ENCODE peak calls at places on chromosomes 16 and 17, in six cellular contexts. K, J, Q, M, P and B are unnamed samples.

GRCh38 chr17:81419333-81419885 is 24.2 kb downstream of the BAHCC1 start:
- DNase-seq in Q (peak), J (peak), K (no peak), P (peak), M (peak), B (peak)

GRCh38 chr16:73847090-73847489 is 449.5 kb upstream of the PSMD7 start:
- DNase-seq in K (peak), P (no peak), M (no peak), J (no peak), Q (no peak), B (no peak)

GRCh38 chr17:48636177-48637018 is 10.2 kb upstream of the HOXB9 start:
- DNase-seq in J (peak), P (peak), M (peak), Q (peak), K (peak), B (no peak)

GRCh38 chr17:44589316-44590071 is 32.2 kb downstream of the FZD2 start:
- DNase-seq in J (no peak), M (peak), P (no peak), Q (no peak), K (no peak), B (no peak)

GRCh38 chr17:44906987-44907681 is 7.9 kb upstream of the EFTUD2 start:
- DNase-seq in Q (no peak), J (no peak), M (no peak), K (no peak), P (peak), B (peak)

GRCh38 chr17:60573139-60573975 is 26.6 kb upstream of the PPM1D start:
- DNase-seq in K (peak), M (peak), Q (peak), P (no peak), J (no peak), B (no peak)

GRCh38 chr17:8463089-8463488 is 27.4 kb downstream of the NDEL1 start:
- DNase-seq in P (no peak), Q (no peak), M (no peak), K (no peak), J (no peak), B (peak)

GRCh38 chr16:66935319-66936011 is at the start of gene CES2:
- DNase-seq in K (peak), P (peak), Q (peak), M (peak), J (peak), B (no peak)

GRCh38 chr16:74107795-74108610 is 188.6 kb upstream of the PSMD7 start:
- DNase-seq in Q (peak), J (peak), M (peak), K (peak), P (peak), B (no peak)

GRCh38 chr17:74118504-74118903 is 85.0 kb upstream of the RPL38 start:
- DNase-seq in M (no peak), J (no peak), Q (no peak), P (no peak), K (peak), B (no peak)

GRCh38 chr17:39740357-39741111 is 2.8 kb downstream of the GRB7 start:
- DNase-seq in Q (peak), M (peak), K (peak), J (no peak), P (peak), B (no peak)

GRCh38 chr17:16442141-16442540 is 26.8 kb downstream of the TRPV2 start:
- DNase-seq in J (no peak), M (peak), P (no peak), K (peak), Q (no peak), B (no peak)

GRCh38 chr17:17515921-17516295 is 19.7 kb upstream of the RASD1 start:
- DNase-seq in M (peak), K (no peak), P (no peak), Q (no peak), J (peak), B (no peak)

GRCh38 chr17:80885922-80886582 is 105.6 kb upstream of the CHMP6 start:
- DNase-seq in P (no peak), K (no peak), Q (no peak), M (no peak), J (no peak), B (no peak)

GRCh38 chr17:80948091-80948960 is 43.3 kb upstream of the CHMP6 start:
- DNase-seq in M (no peak), Q (no peak), J (peak), P (no peak), K (no peak), B (no peak)

GRCh38 chr16:27879601-27880247 is 183.8 kb downstream of the GSG1L start:
- DNase-seq in K (no peak), M (no peak), J (no peak), Q (no peak), P (no peak), B (no peak)

GRCh38 chr17:927611-928461 is 51.7 kb downstream of the NXN start:
- DNase-seq in M (peak), J (no peak), P (peak), K (no peak), Q (peak), B (peak)

GRCh38 chr17:15006421-15006820 is 258.7 kb downstream of the PMP22 start:
- DNase-seq in P (no peak), K (no peak), M (no peak), J (no peak), Q (no peak), B (no peak)

GRCh38 chr16:4713663-4714501 is 20.2 kb downstream of the ANKS3 start:
- DNase-seq in J (no peak), Q (no peak), M (no peak), K (peak), P (no peak), B (no peak)

GRCh38 chr17:38333635-38334295 is 10.0 kb downstream of the GPR179 start:
- DNase-seq in Q (peak), J (no peak), K (peak), P (no peak), M (no peak), B (no peak)

GRCh38 chr17:60695960-60696359 is 18.3 kb downstream of the BCAS3 start:
- DNase-seq in P (no peak), M (peak), J (no peak), K (no peak), Q (no peak), B (no peak)

GRCh38 chr16:31010539-31010938 is at the start of gene STX1B:
- DNase-seq in P (no peak), K (peak), M (no peak), Q (no peak), J (no peak), B (no peak)

GRCh38 chr16:75192606-75193264 is 14.2 kb downstream of the CTRB2 start:
- DNase-seq in P (peak), J (no peak), Q (no peak), K (no peak), M (no peak), B (no peak)

GRCh38 chr16:31513126-31513525 is 4.9 kb upstream of the RUSF1 start:
- DNase-seq in J (no peak), Q (no peak), K (no peak), P (peak), M (peak), B (peak)

GRCh38 chr17:14307560-14308024 is 6.7 kb downstream of the HS3ST3B1 start:
- DNase-seq in J (no peak), M (peak), Q (no peak), K (no peak), P (no peak), B (no peak)

GRCh38 chr16:58582133-58582532 is 47.5 kb downstream of the CNOT1 start:
- DNase-seq in Q (no peak), P (no peak), K (no peak), J (no peak), M (no peak), B (no peak)

GRCh38 chr16:4801962-4802658 is at the start of gene ROGDI:
- DNase-seq in K (peak), P (peak), J (peak), M (peak), Q (peak), B (no peak)

GRCh38 chr16:66741131-66741900 is 10.1 kb downstream of the DYNC1LI2 start:
- DNase-seq in K (no peak), M (peak), P (peak), Q (peak), J (peak), B (peak)

GRCh38 chr16:54526916-54527315 is 240.3 kb upstream of the IRX3 start:
- DNase-seq in K (no peak), J (no peak), P (no peak), Q (no peak), M (peak), B (no peak)

GRCh38 chr17:32591428-32591827 is 104.6 kb downstream of the CDK5R1 start:
- DNase-seq in P (no peak), Q (no peak), M (no peak), J (no peak), K (no peak), B (no peak)

GRCh38 chr16:26983426-26983825 is 83.3 kb upstream of the C16orf82 start:
- DNase-seq in M (peak), K (no peak), Q (no peak), J (no peak), P (no peak), B (no peak)

GRCh38 chr16:8931864-8932263 is 31.8 kb downstream of the USP7 start:
- DNase-seq in J (peak), P (no peak), M (peak), K (peak), Q (peak), B (no peak)

GRCh38 chr17:76537578-76538280 is at the start of gene CYGB:
- DNase-seq in M (peak), K (peak), J (peak), Q (no peak), P (no peak), B (no peak)

DNA sequence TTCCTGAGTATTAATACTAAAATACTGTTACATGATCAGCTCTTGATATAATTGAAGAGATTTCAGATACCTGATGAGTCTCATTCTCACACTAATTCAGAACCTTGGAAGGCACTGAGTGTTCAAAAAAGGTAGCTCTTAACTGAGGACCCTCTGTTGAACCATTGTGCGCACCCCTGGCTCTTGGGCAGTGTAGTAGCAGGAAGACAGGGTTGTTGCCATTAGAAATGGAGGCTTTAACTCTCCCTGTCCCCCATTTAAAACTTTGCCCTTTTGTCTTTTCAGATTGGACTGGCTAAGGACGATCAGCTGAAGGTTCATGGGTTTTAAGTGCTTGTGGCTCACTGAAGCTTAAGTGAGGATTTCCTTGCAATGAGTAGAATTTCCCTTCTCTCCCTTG is 1.8 kb downstream of the EIF1 start:
- DNase-seq in M (no peak), Q (no peak), K (no peak), J (no peak), P (no peak), B (no peak)
- H3K4me3 ChIP-seq in M (peak), Q (peak), K (peak), J (no peak), P (peak), B (peak)

GRCh38 chr16:11090947-11091785 is 146.8 kb downstream of the CLEC16A start:
- DNase-seq in J (no peak), K (no peak), Q (no peak), M (no peak), P (no peak), B (no peak)
- H3K4me3 ChIP-seq in J (no peak), K (no peak), Q (no peak), M (no peak), P (no peak), B (no peak)

GRCh38 chr16:29876186-29876577 is 13.2 kb upstream of the CDIPT start:
- DNase-seq in P (no peak), K (peak), M (no peak), J (no peak), Q (no peak), B (no peak)
- H3K4me3 ChIP-seq in P (no peak), K (peak), M (peak), J (no peak), Q (no peak), B (peak)

GRCh38 chr16:6019490-6019991 is 921.9 kb upstream of the EEF2KMT start:
- DNase-seq in P (no peak), J (no peak), M (no peak), Q (no peak), K (peak), B (no peak)
- H3K4me3 ChIP-seq in P (no peak), J (no peak), M (no peak), Q (no peak), K (peak), B (no peak)